ENCODE peak calls at places on chromosomes 11 and 22, in five cellular contexts. B, A, Q, V and Z are unnamed samples.

GRCh38 chr11:126265801-126266200 is 2.9 kb downstream of the SRPRA start:
- DNase-seq in A (no peak), Q (peak), B (no peak), V (no peak), Z (no peak)

GRCh38 chr11:61325649-61326414 is 7.1 kb downstream of the DDB1 start:
- DNase-seq in A (no peak), B (no peak), V (no peak), Q (peak), Z (no peak)

GRCh38 chr22:45857519-45857918 is 119.4 kb downstream of the WNT7B start:
- DNase-seq in A (no peak), B (peak), Q (no peak), V (no peak), Z (no peak)

GRCh38 chr11:45919806-45920530 is 2.3 kb upstream of the PEX16 start:
- DNase-seq in B (peak), A (no peak), V (no peak), Q (no peak), Z (no peak)

GRCh38 chr11:122108192-122108799 is 7.7 kb downstream of the BLID start:
- DNase-seq in A (no peak), V (no peak), Q (peak), B (no peak), Z (no peak)

GRCh38 chr11:65611028-65611757 is 2.8 kb downstream of the MAP3K11 start:
- DNase-seq in Q (peak), A (no peak), B (no peak), V (no peak), Z (no peak)

GRCh38 chr11:77523712-77524111 is 49.8 kb upstream of the PAK1 start:
- DNase-seq in Q (no peak), B (no peak), A (no peak), V (peak), Z (no peak)

GRCh38 chr22:49606562-49606961 is 221.1 kb downstream of the BRD1 start:
- DNase-seq in V (no peak), B (no peak), A (no peak), Q (no peak), Z (no peak)

GRCh38 chr22:41417622-41418390 is 28.8 kb downstream of the TOB2 start:
- DNase-seq in B (peak), V (peak), Q (peak), A (peak), Z (no peak)

GRCh38 chr22:46905415-46905814 is 143.0 kb downstream of the TBC1D22A start:
- DNase-seq in A (peak), B (peak), V (peak), Q (no peak), Z (no peak)

GRCh38 chr11:69951821-69952590 is 126.1 kb upstream of the ANO1 start:
- DNase-seq in B (no peak), A (no peak), V (no peak), Q (no peak), Z (no peak)

GRCh38 chr11:43359432-43359818 is 705 bp downstream of the TTC17 start:
- DNase-seq in V (no peak), Q (peak), B (no peak), A (no peak), Z (no peak)

GRCh38 chr11:116819049-116819448 is 4.1 kb downstream of the APOA4 start:
- DNase-seq in A (no peak), B (no peak), V (no peak), Q (no peak), Z (no peak)

GRCh38 chr11:99739464-99740089 is 718.8 kb downstream of the CNTN5 start:
- DNase-seq in B (no peak), A (no peak), V (no peak), Q (peak), Z (no peak)

GRCh38 chr11:4191031-4191571 is 96.5 kb downstream of the RRM1 start:
- DNase-seq in Q (no peak), A (peak), B (peak), V (no peak), Z (no peak)

GRCh38 chr11:92852946-92853345 is 116.5 kb upstream of the MTNR1B start:
- DNase-seq in B (peak), A (no peak), Q (no peak), V (no peak), Z (no peak)

GRCh38 chr11:1301220-1302000 is 8.0 kb downstream of the TOLLIP start:
- DNase-seq in Q (no peak), B (peak), V (peak), A (no peak), Z (no peak)

GRCh38 chr11:1283906-1284305 is 25.5 kb downstream of the TOLLIP start:
- DNase-seq in B (no peak), V (no peak), Q (no peak), A (no peak), Z (no peak)

GRCh38 chr11:96235725-96236124 is 107.3 kb downstream of the MAML2 start:
- DNase-seq in A (no peak), V (no peak), Q (no peak), B (no peak), Z (no peak)

GRCh38 chr11:114350022-114350421 is 50.3 kb downstream of the C11orf71 start:
- DNase-seq in V (no peak), A (no peak), Q (no peak), B (no peak), Z (no peak)

GRCh38 chr11:123434262-123434661 is 4.2 kb downstream of the GRAMD1B start:
- DNase-seq in A (no peak), B (no peak), V (peak), Q (peak), Z (no peak)

GRCh38 chr11:67240575-67241389 is 25.5 kb upstream of the GRK2 start:
- DNase-seq in V (peak), B (peak), Q (peak), A (no peak), Z (no peak)

GRCh38 chr11:77175869-77176539 is 48.0 kb downstream of the MYO7A start:
- DNase-seq in V (no peak), A (no peak), Q (no peak), B (no peak), Z (no peak)

GRCh38 chr11:113587318-113587739 is 112.1 kb upstream of the DRD2 start:
- DNase-seq in V (no peak), Q (no peak), B (no peak), A (no peak), Z (no peak)

GRCh38 chr11:106072804-106073203 is 4.3 kb downstream of the KBTBD3 start:
- DNase-seq in B (no peak), V (no peak), A (no peak), Q (no peak), Z (no peak)

GRCh38 chr11:76578655-76579046 is 91.9 kb downstream of the LRRC32 start:
- DNase-seq in A (peak), B (no peak), Q (peak), V (no peak), Z (no peak)

GRCh38 chr11:110158317-110159200 is 65.4 kb downstream of the ZC3H12C start:
- DNase-seq in A (no peak), V (no peak), B (no peak), Q (no peak), Z (no peak)

GRCh38 chr11:87445002-87445401 is 407.3 kb downstream of the TMEM135 start:
- DNase-seq in Q (peak), V (no peak), B (no peak), A (no peak), Z (no peak)

GRCh38 chr22:25120761-25121212 is 78.9 kb upstream of the CRYBB3 start:
- DNase-seq in Q (no peak), B (peak), V (no peak), A (no peak), Z (no peak)

GRCh38 chr11:76689313-76689712 is 18.8 kb upstream of the LRRC32 start:
- DNase-seq in B (no peak), V (no peak), A (no peak), Q (peak), Z (no peak)

GRCh38 chr22:21778705-21779363 is 43.2 kb upstream of the YPEL1 start:
- DNase-seq in A (no peak), B (peak), Q (peak), V (peak), Z (no peak)

GRCh38 chr11:11356842-11357241 is 3.8 kb upstream of the CSNK2A3 start:
- DNase-seq in B (no peak), V (no peak), Q (no peak), A (no peak), Z (no peak)

GRCh38 chr11:130897262-130898182 is 18.8 kb downstream of the SNX19 start:
- DNase-seq in V (no peak), Q (peak), A (peak), B (peak), Z (peak)

GRCh38 chr22:33539902-33540751 is 380.1 kb downstream of the LARGE1 start:
- DNase-seq in V (peak), Q (no peak), A (peak), B (peak), Z (no peak)

GRCh38 chr11:72704783-72705287 is 30.6 kb upstream of the PDE2A start:
- DNase-seq in Q (no peak), B (no peak), V (no peak), A (no peak), Z (no peak)

GRCh38 chr11:75633409-75634011 is 35.3 kb downstream of the MAP6 start:
- DNase-seq in Q (no peak), B (no peak), A (no peak), V (no peak), Z (no peak)

GRCh38 chr11:554824-555499 is 5.6 kb downstream of the LMNTD2 start:
- DNase-seq in Q (peak), B (peak), A (no peak), V (no peak), Z (no peak)

GRCh38 chr11:103959279-103959930 is 77.0 kb upstream of the DDI1 start:
- DNase-seq in B (no peak), A (no peak), Q (peak), V (no peak), Z (peak)

GRCh38 chr11:9717040-9717357 is 53.1 kb downstream of the SWAP70 start:
- DNase-seq in B (no peak), V (no peak), Q (no peak), A (no peak), Z (no peak)

GRCh38 chr11:9714540-9714939 is 50.7 kb downstream of the SWAP70 start:
- DNase-seq in Q (peak), A (no peak), V (no peak), B (no peak), Z (no peak)

GRCh38 chr11:9719949-9720646 is 56.2 kb downstream of the SWAP70 start:
- DNase-seq in A (no peak), V (no peak), Q (peak), B (no peak), Z (no peak)

GRCh38 chr11:9717719-9718118 is 53.8 kb downstream of the SWAP70 start:
- DNase-seq in A (no peak), V (no peak), Q (no peak), B (no peak), Z (no peak)

GRCh38 chr11:9716275-9717039 is 52.6 kb downstream of the SWAP70 start:
- DNase-seq in Q (peak), B (no peak), V (no peak), A (no peak), Z (peak)
- H3K4me3 ChIP-seq in Q (no peak), B (no peak), V (no peak), A (no peak), Z (no peak)

DNA sequence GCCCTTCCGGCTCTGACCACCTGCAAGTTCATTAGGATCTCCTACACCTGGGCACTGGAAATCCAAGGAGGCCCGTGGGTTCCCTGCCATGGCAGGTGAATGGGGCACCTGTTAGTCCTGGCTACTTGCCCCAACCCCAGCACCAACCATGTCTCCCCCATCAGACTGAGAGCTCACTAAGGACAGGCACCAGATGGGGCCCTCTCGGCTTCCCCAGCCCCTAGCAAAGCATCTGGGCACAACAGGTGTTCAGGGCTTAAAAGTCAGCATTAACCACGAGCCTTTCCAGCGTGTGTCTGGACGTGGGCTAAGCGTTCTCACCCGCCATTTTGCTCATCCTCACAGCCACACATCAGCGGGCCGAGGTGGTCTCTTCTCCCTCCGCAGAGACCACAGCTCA is 2.2 kb downstream of the SULT4A1 start:
- DNase-seq in V (peak), B (no peak), A (no peak), Q (no peak), Z (no peak)
- H3K4me3 ChIP-seq in V (no peak), B (no peak), A (no peak), Q (no peak), Z (no peak)

GRCh38 chr22:23689414-23689813 is 1.4 kb upstream of the RGL4 start:
- DNase-seq in V (no peak), A (no peak), B (peak), Q (no peak), Z (no peak)

GRCh38 chr22:23692598-23693291 is 1.9 kb downstream of the RGL4 start:
- DNase-seq in A (no peak), B (no peak), V (peak), Q (no peak), Z (peak)

GRCh38 chr22:23693979-23694680 is 3.3 kb downstream of the RGL4 start:
- DNase-seq in Q (no peak), A (no peak), V (peak), B (no peak), Z (no peak)

GRCh38 chr22:23690713-23691112 is at the start of gene RGL4:
- DNase-seq in V (no peak), Q (no peak), B (peak), A (no peak), Z (no peak)

GRCh38 chr22:23691748-23692423 is 1.1 kb downstream of the RGL4 start:
- DNase-seq in V (peak), Q (no peak), A (no peak), B (no peak), Z (no peak)
- H3K4me3 ChIP-seq in V (no peak), Q (no peak), A (no peak), B (no peak), Z (no peak)

DNA sequence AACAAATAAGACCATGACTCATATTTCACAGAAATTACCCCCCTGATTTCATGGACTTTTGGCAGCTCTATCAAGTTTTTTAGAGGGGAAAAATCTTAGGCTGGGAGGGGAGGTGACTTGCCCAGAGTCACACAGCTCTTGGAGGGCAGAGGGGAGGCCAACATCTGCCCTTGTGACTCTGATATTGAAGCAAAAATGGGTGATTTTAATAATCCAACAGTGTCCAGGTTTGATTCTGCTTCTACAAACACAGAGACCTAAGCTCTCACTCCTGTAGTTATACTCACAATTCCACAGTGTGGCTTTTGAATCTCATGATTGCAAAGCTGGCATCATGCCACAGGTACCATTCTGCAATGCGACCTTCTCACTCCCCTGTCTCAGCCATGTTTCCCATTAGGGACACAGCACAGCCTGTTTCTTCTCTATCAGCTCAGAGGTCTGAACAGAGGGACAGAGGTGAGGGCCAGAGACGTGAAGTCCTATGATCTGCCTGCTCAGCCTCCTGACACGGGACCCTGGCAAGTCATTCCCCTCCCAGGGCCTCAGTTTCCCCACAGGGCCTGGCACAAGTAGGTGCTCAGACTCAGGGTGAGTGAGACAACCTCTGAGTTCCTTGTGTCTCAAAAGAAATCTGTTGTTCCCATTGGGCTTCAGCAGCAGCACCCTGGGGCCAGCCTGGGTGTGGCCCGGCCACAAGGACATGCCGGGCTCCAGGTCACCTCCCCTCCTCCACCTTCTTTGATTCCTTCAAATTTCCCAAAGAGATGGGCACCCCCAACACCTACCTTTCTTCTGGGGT is 778 bp downstream of the APOL2 start:
- DNase-seq in V (peak), A (no peak), B (no peak), Q (peak), Z (no peak)
- H3K4me3 ChIP-seq in V (peak), A (peak), B (peak), Q (peak), Z (peak)